ENCODE peak calls at places on chromosomes 13 and 19, in six cellular contexts. K, N, L, B, U and T are unnamed samples.

GRCh38 chr19:991174-991931 is 7.2 kb downstream of the WDR18 start:
- DNase-seq in K (peak), N (peak), L (peak), B (no peak), U (peak), T (peak)

GRCh38 chr19:4488496-4488895 is 16.4 kb downstream of the HDGFL2 start:
- DNase-seq in K (no peak), N (peak), L (no peak), B (no peak), U (no peak), T (no peak)

GRCh38 chr19:29923653-29924052 is 18.4 kb upstream of the URI1 start:
- DNase-seq in K (no peak), N (no peak), L (no peak), B (no peak), U (no peak), T (no peak)

GRCh38 chr13:30880756-30881155 is 25.3 kb upstream of the MEDAG start:
- DNase-seq in K (peak), N (no peak), L (peak), B (no peak), U (no peak), T (peak)

GRCh38 chr19:34126966-34127365 is 45.3 kb upstream of the LSM14A start:
- DNase-seq in K (no peak), N (no peak), L (no peak), B (no peak), U (no peak), T (no peak)

GRCh38 chr13:72144625-72145024 is 277.6 kb upstream of the DACH1 start:
- DNase-seq in K (no peak), N (no peak), L (no peak), B (no peak), U (no peak), T (no peak)

GRCh38 chr13:109744512-109745051 is 41.8 kb downstream of the IRS2 start:
- DNase-seq in K (peak), N (no peak), L (peak), B (no peak), U (no peak), T (no peak)

GRCh38 chr19:1146858-1147780 is 26.9 kb downstream of the SBNO2 start:
- DNase-seq in K (no peak), N (no peak), L (no peak), B (no peak), U (no peak), T (no peak)

GRCh38 chr13:44050450-44051063 is 170.9 kb downstream of the LACC1 start:
- DNase-seq in K (peak), N (no peak), L (peak), B (no peak), U (no peak), T (no peak)

GRCh38 chr13:113547248-113547971 is 37.1 kb upstream of the TFDP1 start:
- DNase-seq in K (peak), N (no peak), L (no peak), B (no peak), U (peak), T (no peak)

GRCh38 chr13:75550159-75550567 is 572 bp downstream of the UCHL3 start:
- DNase-seq in K (peak), N (no peak), L (peak), B (no peak), U (no peak), T (peak)

GRCh38 chr13:102392810-102393209 is 9.0 kb downstream of the FGF14 start:
- DNase-seq in K (no peak), N (no peak), L (no peak), B (no peak), U (no peak), T (no peak)

GRCh38 chr13:47679391-47679790 is 321.7 kb downstream of the SUCLA2 start:
- DNase-seq in K (peak), N (no peak), L (peak), B (no peak), U (no peak), T (peak)

GRCh38 chr13:29465741-29466293 is 129.7 kb downstream of the SLC7A1 start:
- DNase-seq in K (peak), N (no peak), L (peak), B (no peak), U (no peak), T (no peak)

GRCh38 chr19:30077851-30078355 is 135.9 kb downstream of the URI1 start:
- DNase-seq in K (no peak), N (no peak), L (no peak), B (no peak), U (no peak), T (no peak)

GRCh38 chr19:50943074-50943828 is 9.6 kb downstream of the KLK5 start:
- DNase-seq in K (no peak), N (no peak), L (no peak), B (no peak), U (no peak), T (no peak)

GRCh38 chr13:93341517-93341916 is 114.9 kb downstream of the GPC6 start:
- DNase-seq in K (no peak), N (no peak), L (no peak), B (no peak), U (no peak), T (no peak)
- H3K14ac ChIP-seq in K (no peak), N (no peak), L (no peak), B (no peak), U (no peak), T (no peak)

GRCh38 chr13:37914781-37915391 is 45.3 kb upstream of the TRPC4 start:
- DNase-seq in K (peak), N (peak), L (peak), B (no peak), U (peak), T (no peak)

GRCh38 chr13:37923236-37923635 is 53.7 kb upstream of the TRPC4 start:
- DNase-seq in K (no peak), N (no peak), L (peak), B (no peak), U (no peak), T (no peak)

GRCh38 chr13:37919329-37919880 is 49.8 kb upstream of the TRPC4 start:
- DNase-seq in K (no peak), N (no peak), L (no peak), B (no peak), U (no peak), T (no peak)

DNA sequence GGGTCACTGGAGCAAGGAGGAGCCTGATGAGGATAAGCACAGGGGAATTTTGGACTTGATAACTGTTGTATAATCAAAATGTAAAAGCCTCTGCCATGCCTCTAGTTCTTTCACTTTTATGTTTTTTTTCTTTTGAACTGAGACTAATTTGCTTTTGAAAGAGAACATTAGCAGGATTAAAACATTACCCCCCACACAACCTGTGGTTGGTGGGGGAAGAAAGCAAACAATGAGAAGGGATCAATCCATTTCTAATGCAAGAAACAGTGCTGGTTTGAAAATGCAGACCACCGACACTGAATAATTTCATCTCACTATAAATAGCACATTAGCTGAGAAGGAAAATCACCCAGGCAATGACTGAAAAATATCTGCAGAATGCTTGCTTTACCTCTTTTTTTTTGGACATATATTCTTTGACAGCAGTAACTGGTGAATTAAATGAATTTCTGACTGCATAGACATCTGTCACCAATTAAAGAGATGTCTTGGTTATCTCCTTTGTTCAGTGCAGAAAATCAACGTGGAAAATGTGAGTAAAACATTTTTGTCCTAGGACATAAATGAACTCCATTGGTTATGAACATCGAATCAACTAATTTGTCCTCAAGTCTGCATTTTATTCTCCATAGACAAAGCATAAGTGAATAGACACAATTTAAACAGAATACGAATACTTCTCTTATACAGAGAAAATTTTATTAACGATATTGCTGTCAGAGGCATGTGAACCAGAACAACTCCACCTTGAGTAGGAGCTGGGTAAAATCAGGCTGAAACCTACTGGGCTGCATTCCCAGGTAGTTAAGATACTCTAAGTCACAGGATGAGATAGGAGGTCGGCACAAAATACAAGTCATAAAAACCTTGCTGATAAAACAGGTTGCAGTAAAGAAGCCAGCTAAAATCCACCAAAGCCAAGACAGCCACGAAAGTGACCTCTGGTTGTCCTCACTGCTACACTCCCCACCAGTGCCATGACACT is 48.8 kb upstream of the TRPC4 start:
- DNase-seq in K (no peak), N (no peak), L (no peak), B (no peak), U (no peak), T (no peak)
- H4K8ac ChIP-seq in K (no peak), N (no peak), L (no peak), B (no peak), U (no peak), T (no peak)

DNA sequence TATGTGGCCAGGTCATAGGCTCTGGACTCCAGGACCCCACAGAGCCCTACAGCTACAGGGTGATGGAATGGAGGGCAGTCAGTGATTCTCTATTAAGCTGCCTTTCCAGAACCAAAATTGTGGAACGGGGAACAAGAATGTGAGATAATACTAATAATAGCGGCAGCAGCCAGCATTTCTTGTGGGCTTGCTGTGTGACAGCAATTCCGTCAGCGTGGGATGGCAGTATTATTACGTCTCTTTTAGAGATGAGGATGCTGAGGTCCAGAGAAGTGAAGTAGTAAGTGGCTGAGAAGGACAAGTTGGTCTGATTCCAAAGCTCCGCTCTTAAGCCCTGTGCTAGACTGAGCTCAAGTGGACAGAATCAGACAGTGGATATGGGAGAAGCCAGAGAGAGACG is 24.4 kb downstream of the GRIK5 start:
- DNase-seq in K (no peak), N (no peak), L (no peak), B (no peak), U (no peak), T (no peak)
- H3K14ac ChIP-seq in K (no peak), N (no peak), L (no peak), B (no peak), U (no peak), T (no peak)

GRCh38 chr13:41956272-41956671 is 4.6 kb downstream of the VWA8 start:
- DNase-seq in K (no peak), N (no peak), L (no peak), B (no peak), U (no peak), T (no peak)
- H4K8ac ChIP-seq in K (no peak), N (no peak), L (no peak), B (no peak), U (no peak), T (no peak)